ENCODE peak calls at places on chromosomes 16 and 17, in four cellular contexts. One of them, this sample, is unnamed.

GRCh38 chr17:46978489-46979022 is 497 bp downstream of the RPRML start:
- DNase-seq in activated T-cell treated with anti-CD3 and anti-CD28 coated beads for 1 hour: no peak
- DNase-seq in Kasumi-1: no peak
- DNase-seq in upper lobe of right lung: no peak
- DNase-seq in this sample: no peak

GRCh38 chr16:716250-716607 is 1.3 kb downstream of the METRN start:
- DNase-seq in Kasumi-1: no peak
- DNase-seq in activated T-cell treated with anti-CD3 and anti-CD28 coated beads for 1 hour: no peak
- DNase-seq in upper lobe of right lung: no peak
- DNase-seq in this sample: no peak

GRCh38 chr17:83144421-83145357 is 65.3 kb downstream of the METRNL start:
- DNase-seq in Kasumi-1: no peak
- DNase-seq in activated T-cell treated with anti-CD3 and anti-CD28 coated beads for 1 hour: no peak
- DNase-seq in upper lobe of right lung: no peak
- DNase-seq in this sample: no peak

GRCh38 chr16:65038125-65038524 is 83.7 kb downstream of the CDH11 start:
- DNase-seq in Kasumi-1: no peak
- DNase-seq in activated T-cell treated with anti-CD3 and anti-CD28 coated beads for 1 hour: no peak
- DNase-seq in upper lobe of right lung: no peak
- DNase-seq in this sample: no peak

GRCh38 chr16:58970775-58971174 is 236.7 kb upstream of the GOT2 start:
- DNase-seq in upper lobe of right lung: no peak
- DNase-seq in activated T-cell treated with anti-CD3 and anti-CD28 coated beads for 1 hour: no peak
- DNase-seq in Kasumi-1: no peak
- DNase-seq in this sample: no peak

GRCh38 chr16:83701494-83701893 is 106.3 kb upstream of the HSBP1 start:
- DNase-seq in activated T-cell treated with anti-CD3 and anti-CD28 coated beads for 1 hour: no peak
- DNase-seq in upper lobe of right lung: peak
- DNase-seq in Kasumi-1: peak
- DNase-seq in this sample: no peak

GRCh38 chr17:62703776-62704380 is 76.4 kb downstream of the MRC2 start:
- DNase-seq in activated T-cell treated with anti-CD3 and anti-CD28 coated beads for 1 hour: peak
- DNase-seq in Kasumi-1: peak
- DNase-seq in upper lobe of right lung: peak
- DNase-seq in this sample: no peak

GRCh38 chr17:2237960-2238359 is 65.6 kb downstream of the SMG6 start:
- DNase-seq in upper lobe of right lung: no peak
- DNase-seq in Kasumi-1: no peak
- DNase-seq in activated T-cell treated with anti-CD3 and anti-CD28 coated beads for 1 hour: no peak
- DNase-seq in this sample: no peak

GRCh38 chr16:27639588-27640276 is 89.8 kb downstream of the KATNIP start:
- DNase-seq in upper lobe of right lung: no peak
- DNase-seq in Kasumi-1: peak
- DNase-seq in activated T-cell treated with anti-CD3 and anti-CD28 coated beads for 1 hour: no peak
- DNase-seq in this sample: peak

This sample was measured in GF-D8.